ENCODE peak calls at places on chromosomes 16 and 17, in six cellular contexts. C, Y, O, Q, I and X are unnamed samples.

GRCh38 chr17:44502598-44503079 is 567 bp downstream of the GPATCH8 start:
- DNase-seq in Q (no peak), Y (peak), C (no peak), I (no peak), O (no peak), X (no peak)

GRCh38 chr17:81258292-81258691 is 19.2 kb downstream of the NDUFAF8 start:
- DNase-seq in Y (no peak), O (no peak), C (no peak), Q (no peak), I (no peak), X (no peak)

GRCh38 chr17:81291662-81292061 is 3.4 kb downstream of the SLC38A10 start:
- DNase-seq in O (peak), Y (peak), C (no peak), Q (peak), I (no peak), X (peak)

GRCh38 chr17:34299918-34300600 is 14.5 kb downstream of the CCL11 start:
- DNase-seq in C (no peak), I (no peak), Q (no peak), Y (no peak), O (no peak), X (no peak)

GRCh38 chr17:80881321-80881720 is 110.3 kb upstream of the CHMP6 start:
- DNase-seq in O (no peak), I (no peak), Q (peak), C (no peak), Y (no peak), X (no peak)

GRCh38 chr16:77374384-77374783 is 60.5 kb downstream of the ADAMTS18 start:
- DNase-seq in Q (no peak), Y (no peak), O (no peak), C (no peak), I (no peak), X (no peak)

GRCh38 chr17:74424117-74424516 is 7.8 kb upstream of the GPRC5C start:
- DNase-seq in C (no peak), Q (no peak), O (no peak), I (no peak), Y (no peak), X (no peak)

GRCh38 chr17:4858068-4858879 is 25.1 kb downstream of the MINK1 start:
- DNase-seq in C (no peak), I (no peak), O (no peak), Q (no peak), Y (no peak), X (peak)

GRCh38 chr16:76527244-76527643 is 250.0 kb downstream of the CNTNAP4 start:
- DNase-seq in Q (no peak), O (no peak), Y (no peak), C (no peak), I (no peak), X (no peak)

GRCh38 chr16:47574091-47575054 is 113.2 kb downstream of the PHKB start:
- DNase-seq in I (no peak), Q (no peak), C (no peak), Y (no peak), O (peak), X (no peak)

GRCh38 chr16:3879258-3879886 is 1.1 kb downstream of the CREBBP start:
- DNase-seq in C (no peak), Q (peak), Y (no peak), O (peak), I (no peak), X (peak)

GRCh38 chr16:15643453-15644305 is 725 bp upstream of the MARF1 start:
- DNase-seq in I (no peak), O (peak), C (peak), Y (peak), Q (no peak), X (no peak)

GRCh38 chr16:78976212-78976611 is 624.3 kb downstream of the MAF start:
- DNase-seq in O (no peak), I (no peak), C (no peak), Y (no peak), Q (no peak), X (no peak)

GRCh38 chr17:3965123-3965800 is 1.0 kb upstream of the ATP2A3 start:
- DNase-seq in Q (peak), O (peak), Y (peak), I (no peak), C (no peak), X (peak)

GRCh38 chr16:87457724-87458423 is 35.0 kb downstream of the ZCCHC14 start:
- DNase-seq in I (no peak), C (peak), Y (no peak), Q (no peak), O (peak), X (no peak)

GRCh38 chr17:81239714-81240555 is 817 bp downstream of the NDUFAF8 start:
- DNase-seq in I (no peak), Q (no peak), C (no peak), Y (no peak), O (peak), X (no peak)

GRCh38 chr16:2473999-2474876 is 689 bp upstream of the TBC1D24 start:
- DNase-seq in Q (no peak), I (no peak), O (peak), C (no peak), Y (no peak), X (no peak)

GRCh38 chr16:11609474-11610120 is 22.9 kb upstream of the LITAF start:
- DNase-seq in C (no peak), Q (no peak), Y (no peak), O (no peak), I (no peak), X (peak)

GRCh38 chr17:47096343-47096742 is 92.8 kb downstream of the CDC27 start:
- DNase-seq in C (no peak), Q (no peak), O (no peak), I (no peak), Y (no peak), X (no peak)

GRCh38 chr17:82046903-82047302 is 4.7 kb downstream of the RFNG start:
- DNase-seq in O (no peak), Q (no peak), Y (no peak), C (no peak), I (no peak), X (no peak)

GRCh38 chr16:48617711-48618148 is 7.8 kb upstream of the N4BP1 start:
- DNase-seq in O (peak), Y (peak), I (no peak), Q (no peak), C (no peak), X (peak)

DNA sequence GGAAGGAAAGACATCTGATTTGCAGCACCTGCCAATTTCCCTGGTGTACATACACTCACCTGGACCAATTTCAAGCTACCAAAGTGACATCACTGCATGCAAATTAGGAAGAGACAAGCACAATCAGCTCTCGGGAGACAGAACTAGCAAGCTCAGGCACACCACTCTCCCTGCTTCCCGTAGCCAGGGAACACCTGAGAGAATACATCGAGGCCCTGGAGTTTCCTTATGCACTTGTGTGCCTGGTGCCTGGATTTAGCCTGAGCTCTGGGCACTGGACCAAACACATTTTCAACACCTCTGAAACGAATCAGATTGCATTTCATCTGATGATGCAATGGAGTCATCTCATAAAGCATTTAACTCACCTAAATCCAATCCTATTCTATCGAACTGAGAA is 110.5 kb downstream of the HS3ST2 start:
- DNase-seq in Y (no peak), O (no peak), C (no peak), Q (no peak), I (no peak), X (no peak)
- TF ChIP-seq CTCF in Y (no peak), O (no peak), C (no peak), Q (no peak), I (no peak), X (no peak)

GRCh38 chr16:27109666-27110523 is 43.2 kb downstream of the C16orf82 start:
- DNase-seq in I (peak), O (peak), Y (peak), Q (peak), C (peak), X (peak)
- H3K4me3 ChIP-seq in I (peak), O (peak), Y (peak), Q (peak), C (peak), X (peak)

DNA sequence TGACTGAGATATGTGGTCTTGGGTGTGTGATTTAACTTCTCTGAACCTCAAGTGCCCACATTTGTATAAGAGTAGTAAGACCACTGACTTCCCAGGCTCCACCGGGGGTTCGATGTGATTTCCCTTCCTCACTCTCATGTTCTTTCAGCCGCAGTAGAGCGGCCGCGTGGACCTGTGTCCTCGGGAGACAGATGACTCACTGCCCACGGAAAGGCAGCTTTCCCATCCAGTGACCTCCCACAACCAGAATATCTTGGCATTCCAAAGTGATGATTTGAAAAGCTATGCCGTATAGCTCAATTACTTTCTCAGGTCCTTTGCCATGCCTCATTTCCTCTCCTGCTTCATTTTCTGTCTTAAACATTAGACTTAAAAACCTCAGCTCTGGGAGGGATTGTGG is 73.6 kb downstream of the IL21R start:
- DNase-seq in I (no peak), Y (no peak), C (peak), O (no peak), Q (no peak), X (no peak)
- H3K27ac ChIP-seq in I (no peak), Y (no peak), C (peak), O (no peak), Q (no peak), X (no peak)

DNA sequence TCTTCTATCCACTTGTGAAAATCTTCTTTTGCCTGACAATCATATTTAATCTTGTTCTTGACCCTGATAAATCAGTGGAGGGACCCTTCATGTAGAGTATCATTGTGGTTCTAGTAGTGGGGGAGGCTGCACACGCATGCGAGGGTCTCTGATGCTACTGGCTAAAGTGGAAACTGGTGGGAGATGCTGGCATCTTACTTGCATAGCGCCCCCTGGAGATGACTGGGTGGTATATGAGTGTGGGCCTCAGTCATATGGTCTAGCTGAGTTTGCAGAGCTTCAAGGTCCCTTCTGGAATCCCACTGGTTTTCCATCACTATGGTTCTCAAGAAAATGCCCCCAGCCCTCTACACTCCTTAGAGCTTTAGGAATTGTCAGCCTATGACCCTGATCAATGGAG is 236.4 kb upstream of the AXIN2 start:
- DNase-seq in I (no peak), Q (no peak), Y (no peak), C (no peak), O (peak), X (no peak)
- TF ChIP-seq CTCF in I (no peak), Q (no peak), Y (no peak), C (peak), O (peak), X (no peak)

GRCh38 chr16:52440248-52440647 is 106.7 kb downstream of the TOX3 start:
- DNase-seq in O (no peak), I (no peak), Y (no peak), Q (no peak), C (no peak), X (no peak)

GRCh38 chr16:52439171-52439701 is 107.7 kb downstream of the TOX3 start:
- DNase-seq in C (no peak), Q (no peak), I (no peak), Y (no peak), O (no peak), X (no peak)

GRCh38 chr16:52441886-52442285 is 105.1 kb downstream of the TOX3 start:
- DNase-seq in Y (no peak), O (no peak), I (no peak), C (no peak), Q (no peak), X (no peak)

GRCh38 chr16:52436646-52437645 is 110.0 kb downstream of the TOX3 start:
- DNase-seq in Y (no peak), C (no peak), O (no peak), I (no peak), Q (no peak), X (no peak)

GRCh38 chr16:52439750-52440149 is 107.2 kb downstream of the TOX3 start:
- DNase-seq in O (no peak), I (no peak), C (no peak), Y (no peak), Q (no peak), X (no peak)
- H3K4me3 ChIP-seq in O (no peak), I (no peak), C (no peak), Y (no peak), Q (no peak), X (no peak)

GRCh38 chr16:70428178-70428998 is 10.5 kb downstream of the ST3GAL2 start:
- DNase-seq in Y (peak), O (peak), I (peak), Q (peak), C (peak), X (peak)

GRCh38 chr16:70429888-70430666 is 8.8 kb downstream of the ST3GAL2 start:
- DNase-seq in I (no peak), Q (no peak), O (no peak), C (no peak), Y (no peak), X (no peak)

GRCh38 chr16:70432800-70433455 is 6.0 kb downstream of the ST3GAL2 start:
- DNase-seq in O (no peak), I (no peak), Q (peak), Y (no peak), C (no peak), X (no peak)

GRCh38 chr16:70432304-70432799 is 6.5 kb downstream of the ST3GAL2 start:
- DNase-seq in Q (no peak), I (no peak), O (no peak), C (no peak), Y (no peak), X (no peak)

DNA sequence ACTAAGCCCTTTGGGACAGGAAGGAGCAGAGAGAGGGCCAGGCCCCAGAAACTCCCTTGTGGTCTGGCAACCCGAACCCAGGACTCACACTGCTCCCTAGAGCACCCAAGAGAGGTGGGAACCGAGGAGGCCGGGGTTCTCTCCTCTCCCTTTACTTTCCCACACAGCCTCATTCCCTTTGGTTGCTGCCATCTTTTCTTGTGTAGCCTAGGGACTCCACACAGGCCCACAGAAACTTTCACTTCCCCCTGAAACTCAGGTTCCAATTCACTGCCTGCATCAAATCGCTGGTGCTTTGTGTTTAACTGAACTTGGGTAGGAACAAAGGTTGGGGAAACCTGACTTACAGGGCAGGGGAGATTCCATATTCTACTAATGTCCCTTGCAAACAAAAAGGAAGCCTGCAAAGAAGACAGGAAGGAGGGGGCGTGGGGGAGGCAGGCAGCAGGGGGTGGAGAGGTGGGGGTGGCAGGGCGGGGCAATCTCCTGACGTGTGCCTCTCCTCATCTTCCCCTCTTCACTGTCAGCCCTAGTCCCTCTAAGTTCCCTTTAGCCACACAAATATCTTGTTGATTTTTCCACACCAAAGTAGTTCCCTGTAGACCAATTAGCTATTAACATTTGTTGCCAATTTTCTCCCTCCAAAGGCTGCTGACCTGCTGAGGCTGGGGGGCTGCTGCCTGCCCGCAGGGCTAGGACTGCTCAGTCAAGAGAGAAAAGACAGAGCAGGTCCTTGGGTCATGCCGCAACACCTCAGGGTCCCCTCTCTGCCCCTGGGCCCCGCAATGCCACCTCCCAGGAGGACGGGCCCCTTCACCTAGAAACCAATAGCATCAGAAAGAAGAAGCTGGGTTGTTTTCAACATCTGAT is 8.0 kb downstream of the ST3GAL2 start:
- DNase-seq in Q (peak), O (peak), Y (no peak), I (no peak), C (no peak), X (no peak)
- H3K27ac ChIP-seq in Q (peak), O (peak), Y (peak), I (no peak), C (peak), X (peak)

DNA sequence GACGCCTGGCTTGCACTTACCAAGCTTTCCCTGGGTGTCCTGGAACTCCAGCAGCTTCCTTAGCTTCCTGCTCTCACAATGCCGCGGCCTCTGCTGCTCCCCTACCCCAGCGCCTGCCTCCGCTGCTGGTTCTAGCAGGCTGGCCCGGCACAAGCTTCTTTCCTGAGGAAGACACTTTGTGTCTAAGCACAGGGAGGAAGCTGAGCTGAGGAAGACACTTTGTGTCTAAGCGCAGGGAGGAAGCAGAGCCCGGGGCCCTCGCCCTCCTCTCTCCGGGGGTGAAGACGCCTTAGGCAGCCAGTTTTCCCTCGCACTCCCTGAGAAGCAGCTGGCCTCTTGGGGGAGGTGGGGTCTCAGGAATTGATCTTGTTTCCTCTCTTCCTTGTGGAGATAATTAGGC is 64.9 kb downstream of the PLD6 start:
- DNase-seq in Q (no peak), Y (no peak), C (no peak), O (no peak), I (no peak), X (no peak)
- TF ChIP-seq CTCF in Q (no peak), Y (no peak), C (no peak), O (no peak), I (no peak), X (no peak)

GRCh38 chr16:31010539-31010938 is at the start of gene STX1B:
- DNase-seq in C (no peak), Y (no peak), O (peak), Q (no peak), I (no peak), X (peak)

GRCh38 chr16:31008154-31008950 is 2.1 kb downstream of the STX1B start:
- DNase-seq in I (no peak), Q (no peak), Y (no peak), O (no peak), C (peak), X (no peak)

GRCh38 chr16:31007684-31008083 is 2.8 kb downstream of the STX1B start:
- DNase-seq in I (no peak), C (no peak), Y (no peak), Q (no peak), O (no peak), X (no peak)

GRCh38 chr16:31009894-31010293 is 544 bp downstream of the STX1B start:
- DNase-seq in I (no peak), O (no peak), Q (no peak), Y (no peak), C (no peak), X (no peak)

DNA sequence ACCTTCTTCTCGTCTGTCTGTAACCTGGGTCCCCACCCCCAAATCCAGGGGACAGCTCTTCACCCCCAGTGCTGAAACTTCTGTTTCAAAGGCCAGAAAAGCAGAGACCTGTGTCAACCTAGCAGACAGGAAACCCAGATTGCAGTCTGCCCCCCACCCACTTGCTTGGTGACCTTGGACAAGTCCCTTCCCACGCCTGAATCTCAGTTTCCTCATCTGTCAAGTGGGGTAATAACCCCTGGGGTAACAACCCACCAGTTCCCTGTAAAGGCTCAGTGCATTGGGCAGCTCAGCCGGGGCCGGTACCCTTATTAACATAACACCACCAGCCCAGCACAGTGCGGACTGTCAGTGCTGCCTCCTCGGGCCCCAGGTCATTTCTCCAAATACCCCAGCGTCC is 1.3 kb downstream of the STX1B start:
- DNase-seq in I (no peak), Q (no peak), Y (no peak), O (no peak), C (no peak), X (no peak)
- H3K4me3 ChIP-seq in I (no peak), Q (no peak), Y (no peak), O (no peak), C (peak), X (peak)

DNA sequence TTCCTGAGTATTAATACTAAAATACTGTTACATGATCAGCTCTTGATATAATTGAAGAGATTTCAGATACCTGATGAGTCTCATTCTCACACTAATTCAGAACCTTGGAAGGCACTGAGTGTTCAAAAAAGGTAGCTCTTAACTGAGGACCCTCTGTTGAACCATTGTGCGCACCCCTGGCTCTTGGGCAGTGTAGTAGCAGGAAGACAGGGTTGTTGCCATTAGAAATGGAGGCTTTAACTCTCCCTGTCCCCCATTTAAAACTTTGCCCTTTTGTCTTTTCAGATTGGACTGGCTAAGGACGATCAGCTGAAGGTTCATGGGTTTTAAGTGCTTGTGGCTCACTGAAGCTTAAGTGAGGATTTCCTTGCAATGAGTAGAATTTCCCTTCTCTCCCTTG is 1.8 kb downstream of the EIF1 start:
- DNase-seq in Q (no peak), Y (no peak), I (no peak), C (no peak), O (no peak), X (no peak)
- H3K27ac ChIP-seq in Q (peak), Y (peak), I (peak), C (no peak), O (peak), X (peak)

GRCh38 chr17:28912281-28912937 is 9.5 kb upstream of the DHRS13 start:
- DNase-seq in I (no peak), Y (no peak), O (peak), C (no peak), Q (no peak), X (no peak)
- TF ChIP-seq CTCF in I (no peak), Y (no peak), O (peak), C (peak), Q (no peak), X (peak)